ENCODE peak calls at places on chromosomes 13 and 19, in eight cellular contexts. X, L, R, M, Q, Y, I and T are unnamed samples.

GRCh38 chr19:55959996-55960675 is 12.5 kb downstream of the NLRP8 start:
- DNase-seq in X (no peak), I (no peak), L (no peak), R (no peak), Q (no peak), Y (no peak), M (no peak), T (no peak)

GRCh38 chr19:35167251-35168119 is 12.9 kb downstream of the FXYD5 start:
- DNase-seq in M (no peak), R (no peak), X (no peak), Q (no peak), Y (no peak), L (no peak), I (no peak), T (peak)

GRCh38 chr19:40365613-40366401 is 17.3 kb downstream of the PLD3 start:
- DNase-seq in L (peak), I (peak), R (peak), Y (peak), M (peak), X (no peak), Q (no peak), T (peak)

GRCh38 chr13:50951366-50951765 is 41.8 kb downstream of the RNASEH2B start:
- DNase-seq in Q (no peak), X (no peak), Y (no peak), L (no peak), M (no peak), R (no peak), I (no peak), T (no peak)

GRCh38 chr13:59086147-59086546 is 1077.6 kb downstream of the DIAPH3 start:
- DNase-seq in M (no peak), X (peak), Q (no peak), R (no peak), L (peak), I (no peak), Y (no peak), T (no peak)

GRCh38 chr13:100203696-100204367 is 114.9 kb downstream of the PCCA start:
- DNase-seq in M (no peak), I (no peak), Q (no peak), R (no peak), L (peak), X (peak), Y (no peak), T (no peak)

GRCh38 chr19:10005632-10006334 is 4.5 kb downstream of the COL5A3 start:
- DNase-seq in Y (no peak), I (no peak), M (no peak), Q (no peak), L (no peak), X (no peak), R (no peak), T (no peak)

GRCh38 chr13:58018865-58019264 is 387.3 kb downstream of the PCDH17 start:
- DNase-seq in M (no peak), X (no peak), Y (no peak), R (no peak), I (no peak), Q (no peak), L (no peak), T (no peak)

GRCh38 chr19:56687036-56687435 is 15.5 kb upstream of the ZNF835 start:
- DNase-seq in R (no peak), Q (no peak), M (no peak), X (no peak), I (no peak), L (no peak), Y (no peak), T (no peak)

GRCh38 chr19:55600336-55601028 is 394 bp downstream of the ZNF524 start:
- DNase-seq in L (no peak), I (peak), M (peak), Y (no peak), Q (no peak), R (peak), X (peak), T (no peak)

GRCh38 chr19:13089139-13089856 is 13.4 kb downstream of the LYL1 start:
- DNase-seq in L (no peak), Q (no peak), Y (no peak), X (no peak), I (no peak), R (no peak), M (no peak), T (no peak)

GRCh38 chr19:32637480-32637879 is 37.5 kb downstream of the ANKRD27 start:
- DNase-seq in Y (no peak), M (no peak), Q (no peak), R (no peak), X (no peak), L (no peak), I (no peak), T (no peak)

GRCh38 chr19:32642771-32643170 is 32.2 kb downstream of the ANKRD27 start:
- DNase-seq in R (no peak), I (no peak), L (no peak), Q (no peak), M (no peak), X (no peak), Y (no peak), T (no peak)

DNA sequence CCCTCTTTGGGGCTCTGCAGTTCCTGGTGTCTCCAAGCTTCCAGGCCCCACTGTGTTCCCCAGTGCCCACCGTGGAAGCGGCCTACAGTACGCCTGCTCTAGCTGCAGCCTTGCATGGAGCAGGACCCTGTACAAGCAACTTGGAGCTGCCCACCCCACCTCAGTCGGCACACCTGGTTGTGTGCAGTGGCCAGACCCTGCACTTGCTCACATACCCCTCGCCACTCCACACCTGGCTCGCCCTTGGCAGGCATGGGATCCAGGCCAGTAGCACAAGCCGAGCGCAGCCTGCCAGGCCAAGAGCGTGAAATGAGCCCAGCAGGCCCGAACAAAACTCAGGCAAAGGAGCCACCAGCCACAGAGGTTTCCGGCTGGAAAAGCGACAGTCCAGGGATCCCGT is 36.4 kb downstream of the ANKRD27 start:
- DNase-seq in Y (no peak), M (no peak), I (no peak), X (no peak), R (no peak), L (no peak), Q (no peak), T (no peak)
- TF ChIP-seq CTCF in Y (no peak), M (no peak), I (no peak), X (no peak), R (no peak), L (no peak), Q (no peak), T (no peak)

GRCh38 chr19:48218964-48219363 is 36.7 kb downstream of the CARD8 start:
- DNase-seq in Y (no peak), Q (no peak), L (peak), X (no peak), R (no peak), M (no peak), I (no peak), T (no peak)

GRCh38 chr19:48213959-48214358 is 41.8 kb downstream of the CARD8 start:
- DNase-seq in R (no peak), L (no peak), M (no peak), I (no peak), Q (no peak), Y (no peak), X (no peak), T (no peak)

GRCh38 chr19:48221628-48222027 is 34.1 kb downstream of the CARD8 start:
- DNase-seq in Y (no peak), I (no peak), Q (no peak), M (no peak), L (no peak), R (no peak), X (no peak), T (no peak)

GRCh38 chr19:48216933-48217332 is 38.8 kb downstream of the CARD8 start:
- DNase-seq in R (peak), I (no peak), L (no peak), Q (no peak), Y (no peak), M (peak), X (no peak), T (no peak)
- TF ChIP-seq CTCF in R (peak), I (no peak), L (no peak), Q (no peak), Y (no peak), M (peak), X (no peak), T (no peak)

DNA sequence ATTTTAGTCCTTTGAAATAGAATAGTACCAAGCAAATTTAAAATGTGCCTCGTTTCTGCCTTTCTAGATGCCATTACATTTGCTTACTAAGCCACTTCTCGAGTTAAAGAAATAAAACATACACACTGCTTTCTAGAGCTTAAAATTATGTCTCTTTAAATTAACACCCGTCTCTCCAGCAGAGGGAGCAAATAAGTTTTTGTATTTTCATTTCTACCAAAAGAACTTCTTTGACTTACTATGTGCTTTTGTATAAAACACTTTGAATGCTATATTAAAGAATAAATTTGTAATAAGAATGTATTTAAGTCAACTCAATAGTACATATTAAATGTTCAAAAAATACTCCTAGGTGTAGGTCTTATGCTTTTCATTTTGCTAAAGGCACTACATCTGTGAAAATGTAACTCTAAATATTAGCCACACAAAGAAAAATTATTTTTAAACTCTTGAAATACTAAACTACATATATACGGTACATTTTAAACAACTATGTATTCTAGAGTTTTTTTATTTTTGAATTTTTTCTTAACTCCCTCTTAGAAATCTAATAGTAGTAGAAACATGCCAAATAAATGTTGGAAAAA is 269.3 kb upstream of the MIR17HG start:
- DNase-seq in R (no peak), I (no peak), L (peak), Y (no peak), Q (no peak), M (no peak), X (no peak), T (no peak)
- TF ChIP-seq CTCF in R (peak), I (peak), L (peak), Y (no peak), Q (no peak), M (peak), X (peak), T (peak)

GRCh38 chr19:19223636-19224035 is 11.9 kb downstream of the NCAN start:
- DNase-seq in Y (no peak), L (no peak), M (no peak), I (no peak), Q (no peak), R (no peak), X (no peak), T (no peak)

GRCh38 chr19:19226663-19227062 is 14.9 kb downstream of the NCAN start:
- DNase-seq in L (no peak), X (no peak), I (no peak), R (no peak), Y (no peak), Q (no peak), M (no peak), T (no peak)

GRCh38 chr19:19226204-19226603 is 14.4 kb downstream of the NCAN start:
- DNase-seq in X (no peak), L (no peak), Q (no peak), Y (no peak), R (no peak), I (no peak), M (no peak), T (no peak)

GRCh38 chr19:19224150-19224851 is 12.5 kb downstream of the NCAN start:
- DNase-seq in L (no peak), I (no peak), M (no peak), R (no peak), Y (no peak), X (no peak), Q (no peak), T (no peak)

DNA sequence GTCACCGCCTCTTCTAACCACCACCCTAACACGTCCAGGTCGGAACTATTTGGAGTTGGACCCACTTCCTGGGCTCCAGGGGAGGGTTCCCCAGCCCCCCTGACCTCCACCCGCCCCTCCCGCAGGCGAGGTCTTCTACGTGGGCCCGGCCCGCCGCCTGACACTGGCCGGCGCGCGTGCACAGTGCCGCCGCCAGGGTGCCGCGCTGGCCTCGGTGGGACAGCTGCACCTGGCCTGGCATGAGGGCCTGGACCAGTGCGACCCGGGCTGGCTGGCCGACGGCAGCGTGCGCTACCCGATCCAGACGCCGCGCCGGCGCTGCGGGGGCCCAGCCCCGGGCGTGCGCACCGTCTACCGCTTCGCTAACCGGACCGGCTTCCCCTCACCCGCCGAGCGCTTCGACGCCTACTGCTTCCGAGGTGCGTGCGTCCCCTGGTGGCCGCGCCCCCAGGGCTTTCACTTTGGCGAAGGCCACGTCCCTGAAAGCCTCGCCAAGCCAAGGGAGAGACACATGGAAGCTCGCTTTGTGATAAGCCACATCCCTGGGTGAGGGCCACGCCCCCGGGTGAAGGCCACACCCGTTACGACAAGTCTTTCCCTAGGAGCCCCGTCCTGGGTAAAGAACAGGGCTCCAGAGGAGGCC is 13.2 kb downstream of the NCAN start:
- DNase-seq in Y (peak), L (peak), X (peak), M (peak), I (peak), Q (no peak), R (peak), T (peak)
- TF ChIP-seq CTCF in Y (peak), L (peak), X (peak), M (peak), I (peak), Q (peak), R (peak), T (peak)

DNA sequence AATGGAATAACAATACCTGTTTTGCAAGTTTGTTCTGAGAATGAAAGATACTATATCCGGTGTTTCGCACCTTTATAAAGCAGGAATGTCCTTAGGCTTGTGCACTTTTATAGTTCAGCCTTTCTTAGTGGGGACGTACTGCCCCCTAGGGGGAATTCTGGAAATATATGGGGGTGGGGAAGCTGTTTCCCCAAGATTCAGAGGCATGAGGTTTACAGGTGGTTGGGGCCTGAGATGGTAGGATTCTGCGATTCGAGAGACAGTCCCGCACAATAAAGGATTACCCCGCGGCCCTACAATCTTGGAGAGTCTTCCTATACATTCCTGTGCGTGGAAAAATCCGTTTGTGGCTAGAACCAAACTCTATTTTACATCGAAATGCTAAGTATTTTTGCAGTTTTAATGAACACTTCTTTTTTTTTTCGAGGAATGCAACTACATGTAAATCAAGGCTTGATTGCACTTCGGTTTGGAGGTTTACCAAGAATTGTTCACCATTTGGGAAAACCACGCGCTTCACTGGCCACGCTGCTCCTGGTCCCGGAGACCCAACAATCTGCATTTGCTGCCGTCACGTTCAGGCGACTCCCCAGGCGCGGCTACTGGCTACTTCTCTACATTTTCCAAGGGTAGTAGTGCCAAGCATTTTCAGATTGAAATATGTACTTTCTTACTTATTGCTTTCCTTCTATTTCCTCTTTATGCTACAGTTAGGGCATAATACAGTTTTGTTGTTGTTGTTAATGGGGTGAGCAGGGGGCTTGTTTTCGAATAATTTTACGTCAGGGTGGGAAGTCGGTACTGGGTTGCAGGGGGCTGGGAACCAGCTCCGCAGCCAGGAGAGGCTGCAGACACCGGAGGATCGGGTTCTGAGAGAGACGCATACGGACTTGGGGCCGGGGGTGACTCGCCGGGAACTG is 830 bp downstream of the NEK5 start:
- DNase-seq in X (peak), Y (peak), I (peak), R (peak), Q (no peak), L (peak), M (peak), T (no peak)
- TF ChIP-seq CTCF in X (peak), Y (peak), I (peak), R (peak), Q (peak), L (peak), M (peak), T (peak)

GRCh38 chr13:113187263-113187669 is 21.2 kb downstream of the PCID2 start:
- DNase-seq in Y (no peak), Q (peak), X (peak), R (no peak), L (peak), I (peak), M (peak), T (no peak)
- TF ChIP-seq CTCF in Y (no peak), Q (no peak), X (peak), R (no peak), L (peak), I (peak), M (no peak), T (no peak)